ENCODE peak calls at places on chromosome 6, in eight cellular contexts. C is body of pancreas, B is left lung, Q is GM10248, H is GM12865, I is AG09309, G is mammary epithelial cell, T is adrenal gland. J is an unnamed sample.

GRCh38 chr6:153965996-153966395 is 73.0 kb upstream of the OPRM1 start:
- DNase-seq in C (no peak), B (no peak), Q (no peak), H (no peak), I (no peak), G (peak; percentile 15), T (no peak), J (no peak)

GRCh38 chr6:72348926-72349325 is 272.9 kb upstream of the KCNQ5 start:
- DNase-seq in C (no peak), B (no peak), Q (no peak), H (no peak), I (peak; percentile 5), G (peak; percentile 86), T (no peak), J (no peak)

GRCh38 chr6:116624036-116624805 is 7.9 kb downstream of the RSPH4A start:
- DNase-seq in C (no peak), B (no peak), Q (no peak), H (no peak), I (no peak), G (peak; percentile 29), T (no peak), J (no peak)

GRCh38 chr6:100592929-100593328 is 128.2 kb upstream of the SIM1 start:
- DNase-seq in C (no peak), B (no peak), Q (no peak), H (no peak), I (no peak), G (no peak), T (no peak), J (no peak)

GRCh38 chr6:90458353-90459224 is 128.3 kb downstream of the MAP3K7 start:
- DNase-seq in C (no peak), B (no peak), Q (no peak), H (peak; percentile 46), I (no peak), G (no peak), T (no peak), J (no peak)

GRCh38 chr6:170101281-170102035 is 189.4 kb downstream of the DLL1 start:
- DNase-seq in C (no peak), B (peak; percentile 20), Q (no peak), H (no peak), I (no peak), G (no peak), T (no peak), J (no peak)

GRCh38 chr6:20540683-20541082 is 6.4 kb downstream of the CDKAL1 start:
- DNase-seq in C (no peak), B (no peak), Q (no peak), H (no peak), I (no peak), G (peak; percentile 35), T (peak; percentile 28), J (no peak)

GRCh38 chr6:14770040-14770439 is 475.8 kb upstream of the JARID2 start:
- DNase-seq in C (no peak), B (no peak), Q (no peak), H (no peak), I (no peak), G (no peak), T (no peak), J (no peak)

GRCh38 chr6:148525453-148525852 is 182.8 kb downstream of the SASH1 start:
- DNase-seq in C (no peak), B (no peak), Q (no peak), H (no peak), I (peak; percentile 80), G (no peak), T (no peak), J (no peak)

GRCh38 chr6:169961772-169962561 is 210.5 kb downstream of the ERMARD start:
- DNase-seq in C (peak; percentile 17), B (no peak), Q (no peak), H (no peak), I (no peak), G (no peak), T (no peak), J (peak; percentile 45)

GRCh38 chr6:37818536-37819176 is 871 bp upstream of the ZFAND3 start:
- DNase-seq in C (peak; percentile 97), B (peak; percentile 98), Q (peak; percentile 96), H (peak; percentile 99), I (peak; percentile 82), G (peak; percentile 93), T (peak; percentile 95), J (peak; percentile 84)

GRCh38 chr6:83215131-83216047 is 22.2 kb downstream of the RWDD2A start:
- DNase-seq in C (peak; percentile 71), B (peak; percentile 41), Q (peak; percentile 43), H (peak; percentile 80), I (peak; percentile 50), G (peak; percentile 51), T (peak; percentile 68), J (peak; percentile 23)

GRCh38 chr6:30570263-30570662 is 979 bp upstream of the ABCF1 start:
- DNase-seq in C (no peak), B (no peak), Q (no peak), H (no peak), I (no peak), G (no peak), T (no peak), J (no peak)

GRCh38 chr6:22363966-22364296 is 67.1 kb upstream of the PRL start:
- DNase-seq in C (no peak), B (no peak), Q (no peak), H (no peak), I (no peak), G (no peak), T (no peak), J (no peak)

GRCh38 chr6:36120539-36120938 is 9.8 kb upstream of the MAPK13 start:
- DNase-seq in C (peak; percentile 7), B (no peak), Q (no peak), H (peak; percentile 73), I (no peak), G (no peak), T (peak; percentile 21), J (no peak)

GRCh38 chr6:68689910-68690309 is 54.8 kb downstream of the ADGRB3 start:
- DNase-seq in C (no peak), B (no peak), Q (no peak), H (no peak), I (no peak), G (no peak), T (no peak), J (no peak)

DNA sequence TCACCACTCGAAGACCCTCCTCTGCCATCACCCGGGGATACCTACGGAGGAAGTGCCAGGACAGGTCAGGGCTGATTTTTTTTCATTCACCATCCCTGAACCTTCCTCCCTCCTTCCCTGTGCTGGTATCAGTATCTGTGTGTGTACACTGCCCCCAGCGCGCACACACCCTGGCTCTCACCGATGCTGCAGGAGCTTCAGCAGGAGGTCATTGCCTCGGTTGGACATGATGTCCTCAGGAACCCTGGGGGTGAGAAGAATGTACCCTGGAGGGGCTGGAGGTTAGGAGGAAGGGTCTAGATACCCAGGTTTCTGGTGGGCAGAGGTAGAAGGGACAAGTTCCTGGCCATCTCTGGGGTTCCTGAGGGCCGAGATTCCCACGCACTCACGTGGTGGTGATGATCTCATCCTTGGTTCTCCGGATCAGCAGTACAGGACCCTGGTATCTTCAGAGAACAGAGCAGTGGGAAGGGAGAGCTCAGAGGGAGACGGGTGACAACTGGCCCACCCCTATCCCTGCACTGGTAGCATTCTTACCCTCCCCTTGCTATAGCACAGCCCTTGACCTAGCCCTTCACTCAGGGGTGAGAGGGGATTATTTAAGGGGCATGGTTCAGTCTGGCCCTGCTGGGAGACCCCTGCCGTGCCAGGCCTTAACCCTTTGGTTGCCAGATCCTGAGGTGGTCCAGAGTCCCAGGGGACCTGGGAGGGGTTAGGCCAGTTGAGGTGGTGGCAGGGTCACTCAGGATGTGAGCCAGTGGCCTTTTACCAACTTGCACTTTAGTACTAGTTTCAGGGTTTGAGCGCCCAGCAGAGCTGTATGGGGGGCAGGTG is 7.2 kb upstream of the LY6G5C start:
- DNase-seq in C (no peak), B (no peak), Q (no peak), H (no peak), I (no peak), G (no peak), T (no peak), J (no peak)
- TF ChIP-seq CTCF in C (no peak), B (no peak), Q (no peak), H (no peak), I (no peak), G (no peak), T (no peak), J (no peak)

DNA sequence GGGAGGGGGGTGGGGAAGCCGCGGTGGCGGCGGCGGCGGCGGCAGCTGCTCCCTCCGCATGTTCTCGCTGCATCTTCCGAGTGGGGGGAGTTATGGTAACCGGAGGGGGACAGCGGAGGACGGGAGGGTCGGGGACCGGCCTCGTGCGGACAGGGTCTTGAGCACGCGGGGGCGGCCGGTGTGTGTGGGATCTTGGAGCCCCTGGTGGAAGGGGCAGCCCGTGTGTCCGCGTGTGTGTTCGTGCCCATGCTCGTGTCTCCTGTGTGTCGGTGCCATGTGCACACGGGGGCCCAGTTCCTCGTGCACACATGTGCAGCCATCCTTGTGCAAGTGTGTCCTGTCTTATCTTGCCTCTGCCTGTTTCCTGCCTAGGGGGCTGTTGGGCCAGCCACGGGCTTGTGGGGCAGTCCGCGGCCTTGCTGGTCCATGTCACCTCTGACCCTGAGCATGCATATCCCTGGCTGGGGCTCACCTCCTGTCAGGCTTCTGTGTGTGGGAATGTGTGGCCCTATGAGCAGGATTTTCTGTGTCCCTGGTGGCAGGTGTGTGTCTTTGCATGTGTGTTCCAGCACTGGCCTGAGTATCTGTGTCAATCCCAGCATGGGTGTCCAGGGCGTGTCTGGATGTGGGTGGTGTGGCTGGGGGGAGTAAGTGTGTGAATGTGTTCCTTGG is 8.5 kb downstream of the SYNGAP1 start:
- DNase-seq in C (peak; percentile 23), B (no peak), Q (no peak), H (peak; percentile 65), I (no peak), G (peak; percentile 45), T (peak; percentile 55), J (no peak)
- TF ChIP-seq CTCF in C (peak; percentile 11), B (peak; percentile 40), Q (no peak), H (peak; percentile 58), I (peak; percentile 28), G (peak; percentile 58), T (peak; percentile 35), J (peak; percentile 47)

DNA sequence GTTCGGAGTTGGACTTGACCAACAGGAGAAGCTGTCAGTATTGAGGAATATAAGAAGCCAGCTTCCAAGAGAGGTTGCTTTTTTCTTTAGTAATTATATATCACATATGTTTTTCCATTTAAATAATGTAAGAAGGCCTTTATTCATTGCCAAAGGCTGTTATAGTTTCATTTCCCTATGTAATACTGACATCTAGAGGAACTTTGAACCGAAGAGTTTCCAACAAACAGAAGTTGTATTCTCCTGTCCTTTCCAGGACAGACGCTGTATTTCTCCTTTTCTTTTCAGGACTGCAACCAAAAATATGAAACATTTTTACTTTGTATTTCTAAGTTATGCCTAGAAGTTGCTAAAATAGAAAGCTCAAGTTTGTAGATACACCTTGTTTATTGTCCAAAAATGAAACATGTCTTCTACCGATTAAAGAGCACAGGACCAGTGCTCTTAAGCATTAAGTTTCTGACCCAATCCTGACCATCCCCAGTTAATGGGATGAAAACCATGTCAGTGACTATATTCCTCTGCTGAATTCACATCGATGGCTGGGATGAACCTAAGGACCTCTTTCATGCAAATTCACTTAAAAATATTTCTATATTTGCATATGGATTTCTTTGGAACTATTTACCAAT is 55.1 kb downstream of the MYLK4 start:
- DNase-seq in C (no peak), B (no peak), Q (peak; percentile 36), H (peak; percentile 9), I (no peak), G (peak; percentile 38), T (no peak), J (no peak)
- TF ChIP-seq CTCF in C (no peak), B (no peak), Q (peak; percentile 37), H (peak; percentile 17), I (peak; percentile 41), G (peak; percentile 50), T (peak; percentile 34), J (peak; percentile 41)

DNA sequence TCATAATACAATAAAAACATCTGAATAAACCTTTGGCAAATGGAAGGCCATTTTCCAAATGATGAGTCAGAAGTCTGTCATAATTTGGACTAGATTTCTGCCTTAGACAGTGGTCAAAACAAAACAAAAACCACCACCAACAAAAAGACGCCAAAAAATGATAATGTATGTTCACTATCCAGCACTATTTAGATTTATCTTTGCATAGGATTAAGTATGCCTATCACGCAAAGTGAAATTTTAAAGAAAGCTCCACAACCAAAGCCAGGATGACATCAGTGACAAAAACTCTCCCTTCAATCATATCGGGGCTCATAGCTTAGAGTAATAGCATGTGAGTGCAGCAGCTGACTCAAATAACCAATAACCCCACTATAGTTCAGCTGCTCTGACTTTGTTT is 201.9 kb downstream of the MOXD1 start:
- DNase-seq in C (no peak), B (no peak), Q (no peak), H (no peak), I (peak; percentile 53), G (peak; percentile 32), T (no peak), J (no peak)
- TF ChIP-seq CTCF in C (no peak), B (no peak), Q (no peak), H (no peak), I (no peak), G (no peak), T (no peak), J (no peak)